ENCODE peak calls at places on chromosomes 16 and 17, in nine cellular contexts. One of them, this sample, is unnamed.

GRCh38 chr17:66829386-66829864 is 5.5 kb upstream of the CACNG5 start:
- DNase-seq in HL-60: no peak
- DNase-seq in SK-N-SH: no peak
- DNase-seq in A549: peak; percentile 34
- DNase-seq in GM12878: no peak
- DNase-seq in K562: peak; percentile 38
- DNase-seq in GM23338: peak; percentile 92
- DNase-seq in HCT116: no peak
- DNase-seq in HepG2: peak; percentile 18
- DNase-seq in this sample: no peak

GRCh38 chr16:48592839-48593429 is 17.0 kb downstream of the N4BP1 start:
- DNase-seq in GM12878: no peak
- DNase-seq in HL-60: no peak
- DNase-seq in HepG2: no peak
- DNase-seq in K562: no peak
- DNase-seq in GM23338: peak; percentile 66
- DNase-seq in A549: peak; percentile 51
- DNase-seq in SK-N-SH: no peak
- DNase-seq in HCT116: no peak
- DNase-seq in this sample: no peak

GRCh38 chr17:79038545-79039135 is 14.7 kb downstream of the C1QTNF1 start:
- DNase-seq in HepG2: no peak
- DNase-seq in GM12878: no peak
- DNase-seq in A549: peak; percentile 85
- DNase-seq in SK-N-SH: no peak
- DNase-seq in GM23338: no peak
- DNase-seq in HL-60: no peak
- DNase-seq in K562: no peak
- DNase-seq in HCT116: no peak
- DNase-seq in this sample: no peak

GRCh38 chr17:77315010-77315409 is 174.2 kb downstream of the SEC14L1 start:
- DNase-seq in SK-N-SH: no peak
- DNase-seq in GM12878: no peak
- DNase-seq in HepG2: no peak
- DNase-seq in K562: no peak
- DNase-seq in GM23338: no peak
- DNase-seq in HL-60: no peak
- DNase-seq in A549: no peak
- DNase-seq in HCT116: no peak
- DNase-seq in this sample: no peak

GRCh38 chr17:8913091-8913490 is 45.6 kb upstream of the PIK3R6 start:
- DNase-seq in A549: no peak
- DNase-seq in HCT116: no peak
- DNase-seq in SK-N-SH: no peak
- DNase-seq in HL-60: no peak
- DNase-seq in HepG2: no peak
- DNase-seq in GM12878: no peak
- DNase-seq in K562: no peak
- DNase-seq in GM23338: no peak
- DNase-seq in this sample: no peak

GRCh38 chr17:37220609-37220953 is 155.2 kb upstream of the C17orf78 start:
- DNase-seq in GM12878: no peak
- DNase-seq in A549: peak; percentile 38
- DNase-seq in HepG2: no peak
- DNase-seq in K562: peak; percentile 16
- DNase-seq in SK-N-SH: peak; percentile 45
- DNase-seq in HCT116: peak; percentile 2
- DNase-seq in HL-60: no peak
- DNase-seq in GM23338: peak; percentile 60
- DNase-seq in this sample: no peak

GRCh38 chr16:635573-636205 is 416 bp downstream of the METTL26 start:
- DNase-seq in GM12878: no peak
- DNase-seq in K562: peak; percentile 41
- DNase-seq in SK-N-SH: no peak
- DNase-seq in A549: no peak
- DNase-seq in HCT116: no peak
- DNase-seq in GM23338: no peak
- DNase-seq in HL-60: no peak
- DNase-seq in HepG2: no peak
- DNase-seq in this sample: no peak

GRCh38 chr17:59719526-59719925 is 12.1 kb downstream of the VMP1 start:
- DNase-seq in K562: no peak
- DNase-seq in A549: no peak
- DNase-seq in GM23338: no peak
- DNase-seq in SK-N-SH: no peak
- DNase-seq in HL-60: no peak
- DNase-seq in HepG2: no peak
- DNase-seq in GM12878: no peak
- DNase-seq in HCT116: no peak
- DNase-seq in this sample: no peak

GRCh38 chr17:42387663-42388380 is 420 bp downstream of the STAT3 start:
- DNase-seq in K562: peak; percentile 40
- DNase-seq in A549: no peak
- DNase-seq in GM23338: peak; percentile 78
- DNase-seq in HL-60: peak; percentile 72
- DNase-seq in HepG2: no peak
- DNase-seq in HCT116: no peak
- DNase-seq in SK-N-SH: peak; percentile 26
- DNase-seq in GM12878: no peak
- DNase-seq in this sample: no peak

GRCh38 chr17:17269926-17270773 is 10.9 kb downstream of the COPS3 start:
- DNase-seq in GM23338: peak; percentile 40
- DNase-seq in K562: no peak
- DNase-seq in HCT116: peak; percentile 8
- DNase-seq in HL-60: no peak
- DNase-seq in GM12878: no peak
- DNase-seq in HepG2: peak; percentile 30
- DNase-seq in SK-N-SH: no peak
- DNase-seq in A549: peak; percentile 46
- DNase-seq in this sample: no peak

GRCh38 chr16:424623-425081 is 797 bp upstream of the RAB11FIP3 start:
- DNase-seq in GM23338: no peak
- DNase-seq in SK-N-SH: no peak
- DNase-seq in HCT116: no peak
- DNase-seq in HL-60: no peak
- DNase-seq in HepG2: no peak
- DNase-seq in A549: peak; percentile 40
- DNase-seq in K562: peak; percentile 50
- DNase-seq in GM12878: no peak
- DNase-seq in this sample: no peak

GRCh38 chr17:21125862-21126261 is 902 bp upstream of the DHRS7B start:
- DNase-seq in HepG2: no peak
- DNase-seq in GM12878: no peak
- DNase-seq in HL-60: no peak
- DNase-seq in K562: no peak
- DNase-seq in GM23338: no peak
- DNase-seq in HCT116: no peak
- DNase-seq in A549: no peak
- DNase-seq in SK-N-SH: no peak
- DNase-seq in this sample: no peak

GRCh38 chr16:55398683-55399230 is 74.8 kb downstream of the IRX6 start:
- DNase-seq in HCT116: no peak
- DNase-seq in GM23338: peak; percentile 31
- DNase-seq in HL-60: no peak
- DNase-seq in A549: no peak
- DNase-seq in HepG2: no peak
- DNase-seq in K562: no peak
- DNase-seq in GM12878: no peak
- DNase-seq in SK-N-SH: no peak
- DNase-seq in this sample: no peak

GRCh38 chr16:11316331-11317015 is 28.8 kb upstream of the RMI2 start:
- DNase-seq in GM23338: peak; percentile 90
- DNase-seq in A549: no peak
- DNase-seq in K562: no peak
- DNase-seq in HCT116: no peak
- DNase-seq in HL-60: no peak
- DNase-seq in HepG2: no peak
- DNase-seq in GM12878: no peak
- DNase-seq in SK-N-SH: no peak
- DNase-seq in this sample: no peak

DNA sequence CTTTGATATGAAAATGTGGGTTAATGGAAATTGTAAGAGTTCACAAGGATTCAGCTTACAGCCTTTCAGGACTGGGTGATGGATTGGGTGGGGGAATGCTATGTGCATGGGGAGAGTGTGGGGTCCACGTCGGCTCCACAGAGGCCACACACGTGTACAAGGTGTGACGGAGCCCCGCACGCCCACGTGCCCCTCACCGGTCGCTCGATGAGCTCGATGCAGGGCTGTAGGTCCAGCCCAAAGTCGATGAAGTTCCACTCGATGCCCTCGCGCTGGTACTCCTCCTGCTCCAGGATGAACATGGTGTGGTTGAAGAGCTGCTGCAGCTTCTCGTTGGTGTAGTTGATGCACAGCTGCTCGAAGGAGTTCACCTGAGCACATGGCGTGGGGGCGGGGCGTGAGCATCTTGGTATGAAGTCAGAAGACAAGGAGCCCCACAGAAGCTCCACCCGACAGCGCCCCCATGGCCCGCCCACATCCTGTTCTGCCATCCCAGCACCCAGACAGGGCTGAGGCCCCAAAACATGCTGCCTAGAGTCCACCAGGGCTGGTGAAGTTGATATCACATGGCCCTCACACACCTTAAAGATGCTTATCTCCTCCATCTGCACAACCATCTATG is 99.1 kb downstream of the MYH11 start:
- DNase-seq in SK-N-SH: no peak
- DNase-seq in HCT116: no peak
- DNase-seq in GM23338: peak; percentile 52
- DNase-seq in GM12878: no peak
- DNase-seq in K562: peak; percentile 31
- DNase-seq in A549: no peak
- DNase-seq in HepG2: no peak
- DNase-seq in HL-60: no peak
- DNase-seq in this sample: no peak
- TF ChIP-seq REST in SK-N-SH: no peak
- TF ChIP-seq REST in HCT116: no peak
- TF ChIP-seq REST in GM23338: no peak
- TF ChIP-seq REST in GM12878: no peak
- TF ChIP-seq REST in K562: no peak
- TF ChIP-seq REST in A549: no peak
- TF ChIP-seq REST in HepG2: no peak
- TF ChIP-seq REST in HL-60: no peak
- TF ChIP-seq REST in this sample: no peak

GRCh38 chr16:14493791-14494190 is 136.3 kb downstream of the PARN start:
- DNase-seq in GM23338: no peak
- DNase-seq in HL-60: no peak
- DNase-seq in HepG2: peak; percentile 60
- DNase-seq in A549: no peak
- DNase-seq in HCT116: no peak
- DNase-seq in GM12878: no peak
- DNase-seq in K562: no peak
- DNase-seq in SK-N-SH: no peak
- DNase-seq in this sample: no peak

GRCh38 chr16:14494396-14494795 is 135.7 kb downstream of the PARN start:
- DNase-seq in HL-60: no peak
- DNase-seq in GM23338: no peak
- DNase-seq in A549: peak; percentile 37
- DNase-seq in K562: no peak
- DNase-seq in HCT116: no peak
- DNase-seq in SK-N-SH: no peak
- DNase-seq in HepG2: no peak
- DNase-seq in GM12878: no peak
- DNase-seq in this sample: no peak

GRCh38 chr16:14491831-14492529 is 138.1 kb downstream of the PARN start:
- DNase-seq in SK-N-SH: no peak
- DNase-seq in K562: no peak
- DNase-seq in GM23338: no peak
- DNase-seq in A549: no peak
- DNase-seq in GM12878: no peak
- DNase-seq in HCT116: no peak
- DNase-seq in HepG2: no peak
- DNase-seq in HL-60: no peak
- DNase-seq in this sample: no peak

GRCh38 chr16:14490281-14490680 is 139.8 kb downstream of the PARN start:
- DNase-seq in K562: peak; percentile 18
- DNase-seq in HCT116: no peak
- DNase-seq in A549: no peak
- DNase-seq in HepG2: no peak
- DNase-seq in GM12878: no peak
- DNase-seq in GM23338: no peak
- DNase-seq in HL-60: no peak
- DNase-seq in SK-N-SH: no peak
- DNase-seq in this sample: no peak

DNA sequence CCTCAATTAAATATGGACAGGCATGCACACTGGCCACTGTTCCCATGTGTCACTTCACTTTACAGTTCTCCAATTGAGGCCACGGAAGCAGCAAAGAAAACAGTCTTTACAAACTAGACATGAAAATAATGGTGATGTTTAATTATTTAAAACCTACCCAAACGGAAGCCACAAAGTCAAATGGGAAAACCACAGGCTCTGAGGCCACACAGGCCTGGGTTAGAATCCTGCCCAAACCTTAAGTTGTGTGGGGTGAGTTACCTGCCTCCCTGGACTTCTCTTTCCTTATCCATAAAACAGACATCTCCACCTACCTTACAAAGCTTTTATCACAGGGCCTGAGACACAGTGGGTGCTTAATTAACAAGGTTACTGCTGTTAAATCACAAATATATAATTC is 137.4 kb downstream of the PARN start:
- DNase-seq in HL-60: no peak
- DNase-seq in K562: no peak
- DNase-seq in HepG2: no peak
- DNase-seq in HCT116: no peak
- DNase-seq in GM23338: no peak
- DNase-seq in GM12878: no peak
- DNase-seq in SK-N-SH: no peak
- DNase-seq in A549: no peak
- DNase-seq in this sample: no peak
- H3K27ac ChIP-seq in HL-60: no peak overlapping the region
- H3K27ac ChIP-seq in K562: no peak overlapping the region
- H3K27ac ChIP-seq in HepG2: no peak overlapping the region
- H3K27ac ChIP-seq in HCT116: no peak overlapping the region
- H3K27ac ChIP-seq in GM23338: no peak overlapping the region
- H3K27ac ChIP-seq in GM12878: no peak overlapping the region
- H3K27ac ChIP-seq in SK-N-SH: no peak overlapping the region
- H3K27ac ChIP-seq in A549: peak overlapping the region; percentile 44
- H3K27ac ChIP-seq in this sample: no peak overlapping the region

DNA sequence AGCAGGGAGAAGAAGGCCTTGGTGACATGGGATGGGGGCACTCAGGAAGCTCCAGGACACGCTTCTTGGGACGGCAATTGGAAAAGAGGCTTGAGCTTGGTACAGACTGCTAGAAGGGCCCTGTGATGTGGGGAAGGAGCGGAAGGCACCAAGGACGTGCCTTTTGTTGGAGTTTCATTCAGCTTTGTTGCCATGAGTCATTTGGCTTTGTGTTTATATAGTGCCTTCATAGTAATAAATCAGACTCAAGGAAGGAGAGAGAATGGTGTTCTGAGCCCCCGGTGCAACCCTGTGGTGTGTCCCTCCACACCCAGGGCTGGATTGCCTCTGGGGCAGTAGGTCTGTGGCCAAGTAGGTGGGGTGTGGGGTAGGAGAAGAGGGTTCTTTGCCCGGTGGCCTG is 7.4 kb upstream of the TBX4 start:
- DNase-seq in SK-N-SH: no peak
- DNase-seq in GM23338: no peak
- DNase-seq in GM12878: no peak
- DNase-seq in HepG2: no peak
- DNase-seq in K562: no peak
- DNase-seq in HL-60: no peak
- DNase-seq in A549: peak; percentile 62
- DNase-seq in HCT116: no peak
- DNase-seq in this sample: no peak
- TF ChIP-seq REST in SK-N-SH: no peak
- TF ChIP-seq REST in GM23338: no peak
- TF ChIP-seq REST in GM12878: no peak
- TF ChIP-seq REST in HepG2: no peak
- TF ChIP-seq REST in K562: no peak
- TF ChIP-seq REST in HL-60: no peak
- TF ChIP-seq REST in A549: no peak
- TF ChIP-seq REST in HCT116: no peak
- TF ChIP-seq REST in this sample: no peak

GRCh38 chr16:25111403-25112166 is at the start of gene LCMT1:
- DNase-seq in A549: peak; percentile 96
- DNase-seq in GM23338: peak; percentile 99
- DNase-seq in K562: peak; percentile 97
- DNase-seq in HL-60: peak; percentile 98
- DNase-seq in GM12878: peak; percentile 97
- DNase-seq in HepG2: peak; percentile 99
- DNase-seq in SK-N-SH: peak; percentile 93
- DNase-seq in HCT116: peak; percentile 96
- DNase-seq in this sample: peak; percentile 98
- H3K27ac ChIP-seq in A549: peak within 1 kb of the TSS; percentile 78
- H3K27ac ChIP-seq in GM23338: peak within 1 kb of the TSS; percentile 17
- H3K27ac ChIP-seq in K562: peak within 1 kb of the TSS; percentile 91
- H3K27ac ChIP-seq in HL-60: peak within 1 kb of the TSS; percentile 82
- H3K27ac ChIP-seq in GM12878: peak within 1 kb of the TSS; percentile 72
- H3K27ac ChIP-seq in HepG2: peak within 1 kb of the TSS; percentile 54
- H3K27ac ChIP-seq in SK-N-SH: peak within 1 kb of the TSS; percentile 39
- H3K27ac ChIP-seq in HCT116: peak within 1 kb of the TSS; percentile 83
- H3K27ac ChIP-seq in this sample: peak within 1 kb of the TSS; percentile 86